ENCODE peak calls at places on chromosomes 4 and X, in seven cellular contexts. I, R, T, O, S, B and Z are unnamed samples.
A peak's percentile ranks its signal among the peaks of the same experiment; 100 is the strongest.

GRCh38 chr4:160299608-160300007 is 1196.7 kb downstream of the RAPGEF2 start:
- DNase-seq in I (peak; percentile 1), S (no peak), B (no peak), R (no peak), O (no peak), T (no peak), Z (no peak)

GRCh38 chr4:56742080-56742871 is 61.2 kb upstream of the HOPX start:
- DNase-seq in B (no peak), S (no peak), T (no peak), I (peak; percentile 80), O (no peak), R (no peak), Z (no peak)

GRCh38 chr4:75668596-75668995 is 4.6 kb downstream of the G3BP2 start:
- DNase-seq in O (no peak), I (no peak), T (no peak), R (no peak), S (no peak), B (no peak), Z (no peak)

GRCh38 chr4:81326581-81326980 is 111.6 kb upstream of the PRKG2 start:
- DNase-seq in T (no peak), B (no peak), O (no peak), R (no peak), S (no peak), I (no peak), Z (no peak)

GRCh38 chrX:28756647-28757046 is 169.4 kb downstream of the IL1RAPL1 start:
- DNase-seq in S (no peak), O (no peak), R (no peak), T (no peak), I (no peak), B (no peak), Z (no peak)

GRCh38 chr4:8741513-8742226 is 130.0 kb downstream of the HMX1 start:
- DNase-seq in R (no peak), T (no peak), I (no peak), S (peak; percentile 19), O (no peak), B (no peak), Z (peak; percentile 8)

GRCh38 chrX:52988985-52989917 is 30.9 kb upstream of the FAM156A start:
- DNase-seq in O (no peak), R (no peak), T (no peak), S (no peak), B (no peak), I (peak; percentile 70), Z (no peak)

GRCh38 chr4:85607624-85608023 is 132.7 kb downstream of the ARHGAP24 start:
- DNase-seq in S (no peak), R (no peak), B (no peak), T (no peak), O (no peak), I (no peak), Z (no peak)

GRCh38 chr4:113958766-113959540 is 20.5 kb downstream of the ARSJ start:
- DNase-seq in I (peak; percentile 96), S (no peak), R (no peak), O (no peak), B (peak; percentile 62), T (peak; percentile 92), Z (no peak)

GRCh38 chrX:118824173-118824782 is 654 bp downstream of the ZCCHC12 start:
- DNase-seq in I (no peak), T (no peak), B (no peak), S (no peak), O (no peak), R (no peak), Z (no peak)

GRCh38 chrX:10797493-10797892 is 177.1 kb upstream of the MID1 start:
- DNase-seq in S (no peak), O (no peak), T (peak; percentile 24), R (no peak), B (no peak), I (no peak), Z (no peak)

GRCh38 chr4:156291317-156291716 is 337.7 kb upstream of the CTSO start:
- DNase-seq in R (no peak), I (peak; percentile 59), S (no peak), T (no peak), O (no peak), B (no peak), Z (no peak)

GRCh38 chrX:129825746-129826505 is 17.8 kb downstream of the ZDHHC9 start:
- DNase-seq in O (no peak), R (no peak), B (no peak), I (no peak), S (no peak), T (no peak), Z (peak; percentile 60)

GRCh38 chrX:17842769-17843525 is 18.2 kb downstream of the RAI2 start:
- DNase-seq in S (no peak), O (no peak), R (no peak), B (no peak), T (no peak), I (no peak), Z (no peak)

GRCh38 chr4:151198748-151199147 is 78.2 kb upstream of the PRSS48 start:
- DNase-seq in S (no peak), R (no peak), B (no peak), I (no peak), T (no peak), O (no peak), Z (no peak)

GRCh38 chr4:91630764-91631163 is 673.0 kb upstream of the GRID2 start:
- DNase-seq in O (no peak), T (no peak), S (no peak), R (no peak), B (no peak), I (no peak), Z (no peak)

GRCh38 chr4:10117424-10118354 is 1.1 kb upstream of the WDR1 start:
- DNase-seq in B (no peak), R (peak; percentile 48), O (no peak), S (peak; percentile 69), T (no peak), I (no peak), Z (no peak)